ENCODE peak calls at places on chromosome 1, in five cellular contexts. R is HCT116, P is K562, L is GM12878, F is H1. X is an unnamed sample.

GRCh38 chr1:159940006-159940620 is 5.3 kb downstream of the IGSF9 start:
- DNase-seq in R (no peak), P (no peak), L (no peak), F (no peak), X (no peak)

GRCh38 chr1:26923711-26924110 is 2.2 kb downstream of the NUDC start:
- DNase-seq in R (no peak), P (no peak), L (no peak), F (no peak), X (no peak)

GRCh38 chr1:20551945-20552727 is at the start of gene FAM43B:
- DNase-seq in R (no peak), P (peak), L (no peak), F (peak), X (no peak)

GRCh38 chr1:245934409-245934808 is 572.7 kb downstream of the SMYD3 start:
- DNase-seq in R (no peak), P (no peak), L (no peak), F (no peak), X (no peak)

GRCh38 chr1:26181586-26182371 is 4.5 kb downstream of the CNKSR1 start:
- DNase-seq in R (no peak), P (no peak), L (no peak), F (no peak), X (no peak)

GRCh38 chr1:5505944-5506343 is 486.3 kb downstream of the NPHP4 start:
- DNase-seq in R (no peak), P (no peak), L (no peak), F (no peak), X (no peak)

GRCh38 chr1:156516821-156517220 is 16.2 kb upstream of the MEF2D start:
- DNase-seq in R (no peak), P (no peak), L (no peak), F (no peak), X (no peak)

GRCh38 chr1:94095112-94095637 is 25.8 kb downstream of the ABCA4 start:
- DNase-seq in R (no peak), P (no peak), L (no peak), F (no peak), X (no peak)

GRCh38 chr1:41240806-41241747 is 1.0 kb downstream of the SCMH1 start:
- DNase-seq in R (no peak), P (peak), L (no peak), F (peak), X (peak)

GRCh38 chr1:159594581-159594980 is 7.0 kb downstream of the APCS start:
- DNase-seq in R (no peak), P (no peak), L (no peak), F (no peak), X (no peak)

GRCh38 chr1:154488942-154489341 is 13.1 kb upstream of the TDRD10 start:
- DNase-seq in R (no peak), P (no peak), L (no peak), F (no peak), X (no peak)

GRCh38 chr1:35717911-35718476 is 690 bp downstream of the C1orf216 start:
- DNase-seq in R (peak), P (peak), L (no peak), F (peak), X (peak)

GRCh38 chr1:40736085-40736531 is 44.6 kb downstream of the NFYC start:
- DNase-seq in R (no peak), P (no peak), L (no peak), F (no peak), X (peak)

GRCh38 chr1:182646739-182647138 is 37.6 kb downstream of the RGS8 start:
- DNase-seq in R (no peak), P (no peak), L (no peak), F (no peak), X (no peak)

GRCh38 chr1:20725189-20726106 is 7.1 kb downstream of the SH2D5 start:
- DNase-seq in R (no peak), P (no peak), L (no peak), F (no peak), X (no peak)

GRCh38 chr1:175702079-175702795 is 41.2 kb downstream of the TNR start:
- DNase-seq in R (no peak), P (no peak), L (no peak), F (no peak), X (no peak)

GRCh38 chr1:170285027-170285426 is 139.3 kb downstream of the NTMT2 start:
- DNase-seq in R (no peak), P (no peak), L (no peak), F (no peak), X (no peak)

GRCh38 chr1:2583871-2584341 is 2.7 kb upstream of the PRXL2B start:
- DNase-seq in R (no peak), P (no peak), L (no peak), F (no peak), X (peak)

GRCh38 chr1:83077411-83077810 is 921.5 kb downstream of the TTLL7 start:
- DNase-seq in R (no peak), P (no peak), L (no peak), F (no peak), X (no peak)

GRCh38 chr1:54475357-54476230 is 69.4 kb upstream of the SSBP3 start:
- DNase-seq in R (no peak), P (no peak), L (no peak), F (peak), X (no peak)

GRCh38 chr1:35573198-35573775 is at the start of gene TFAP2E:
- DNase-seq in R (peak), P (no peak), L (no peak), F (peak), X (peak)

GRCh38 chr1:24351918-24352637 is 32.9 kb downstream of the GRHL3 start:
- DNase-seq in R (no peak), P (no peak), L (no peak), F (no peak), X (no peak)

GRCh38 chr1:29960156-29960755 is 723.9 kb downstream of the PTPRU start:
- DNase-seq in R (no peak), P (no peak), L (no peak), F (no peak), X (no peak)

GRCh38 chr1:167297222-167298214 is 76.8 kb downstream of the POU2F1 start:
- DNase-seq in R (no peak), P (no peak), L (no peak), F (no peak), X (no peak)

GRCh38 chr1:238487931-238488330 is 597.2 kb upstream of the ZP4 start:
- DNase-seq in R (no peak), P (no peak), L (no peak), F (no peak), X (no peak)

GRCh38 chr1:57839067-57839466 is 415.2 kb upstream of the DAB1 start:
- DNase-seq in R (no peak), P (no peak), L (no peak), F (no peak), X (no peak)

GRCh38 chr1:152869808-152870419 is 8.2 kb upstream of the SMCP start:
- DNase-seq in R (peak), P (peak), L (peak), F (peak), X (peak)

GRCh38 chr1:228014235-228014930 is 7.6 kb downstream of the WNT3A start:
- DNase-seq in R (no peak), P (peak), L (no peak), F (no peak), X (no peak)

GRCh38 chr1:24108334-24109165 is 3.4 kb downstream of the MYOM3 start:
- DNase-seq in R (peak), P (peak), L (no peak), F (no peak), X (no peak)

GRCh38 chr1:150015733-150016132 is 5.2 kb upstream of the OTUD7B start:
- DNase-seq in R (no peak), P (peak), L (no peak), F (no peak), X (no peak)

GRCh38 chr1:11046625-11047365 is at the start of gene MASP2:
- DNase-seq in R (no peak), P (no peak), L (no peak), F (no peak), X (no peak)

GRCh38 chr1:173454966-173455524 is 22.1 kb upstream of the PRDX6 start:
- DNase-seq in R (no peak), P (no peak), L (no peak), F (no peak), X (no peak)
- TF ChIP-seq JUND in R (no peak), P (no peak), L (no peak), F (no peak), X (no peak)

GRCh38 chr1:22866868-22867267 is 105.8 kb downstream of the LACTBL1 start:
- DNase-seq in R (no peak), P (no peak), L (no peak), F (no peak), X (no peak)

GRCh38 chr1:22868331-22868730 is 104.3 kb downstream of the LACTBL1 start:
- DNase-seq in R (no peak), P (no peak), L (no peak), F (no peak), X (no peak)

GRCh38 chr1:22869325-22869724 is 103.3 kb downstream of the LACTBL1 start:
- DNase-seq in R (no peak), P (no peak), L (no peak), F (no peak), X (no peak)

GRCh38 chr1:22872971-22873664 is 99.5 kb downstream of the LACTBL1 start:
- DNase-seq in R (no peak), P (no peak), L (no peak), F (no peak), X (no peak)

DNA sequence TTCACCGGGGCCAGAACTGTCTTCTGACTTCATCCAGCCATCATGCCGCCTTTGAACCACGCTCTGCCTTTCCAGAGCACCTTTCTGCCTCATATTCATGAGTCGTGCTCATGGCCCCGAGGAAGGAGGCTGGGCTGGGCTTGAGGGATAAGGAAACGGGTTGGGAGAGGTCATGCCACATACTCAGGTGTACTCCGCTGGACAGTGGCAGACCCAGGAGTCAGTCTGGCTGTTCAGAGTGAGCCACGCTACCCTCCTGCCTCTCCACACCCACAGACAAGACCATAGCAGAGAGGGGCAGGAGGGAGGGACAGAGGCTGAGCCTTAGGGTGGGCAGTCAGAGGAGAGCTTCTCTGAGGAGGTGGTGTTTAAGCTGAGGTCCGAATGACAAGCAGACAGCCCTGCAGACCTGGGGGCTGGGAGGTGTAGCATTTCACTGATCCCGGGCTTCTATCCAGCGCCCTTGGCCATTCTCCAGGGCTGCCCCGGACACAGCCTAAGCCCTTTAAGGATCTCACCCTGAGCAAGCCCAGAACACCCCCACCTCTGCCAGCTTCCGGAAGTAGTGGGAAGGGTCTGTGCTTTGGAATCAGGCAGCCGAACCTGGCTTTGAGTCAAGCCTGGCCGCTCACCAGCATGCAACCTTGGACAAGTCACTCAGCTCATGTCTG is 102.3 kb downstream of the LACTBL1 start:
- DNase-seq in R (no peak), P (no peak), L (no peak), F (no peak), X (no peak)
- TF ChIP-seq JUND in R (no peak), P (no peak), L (no peak), F (no peak), X (no peak)

GRCh38 chr1:47555307-47555706 is 117.5 kb downstream of the FOXD2 start:
- DNase-seq in R (peak), P (no peak), L (no peak), F (no peak), X (no peak)
- TF ChIP-seq JUND in R (peak), P (no peak), L (no peak), F (no peak), X (no peak)

GRCh38 chr1:8858112-8858668 is 20.3 kb downstream of the ENO1 start:
- DNase-seq in R (no peak), P (peak), L (no peak), F (no peak), X (no peak)

GRCh38 chr1:8860738-8861516 is 17.6 kb downstream of the ENO1 start:
- DNase-seq in R (no peak), P (no peak), L (no peak), F (no peak), X (no peak)

GRCh38 chr1:8858888-8859706 is 19.4 kb downstream of the ENO1 start:
- DNase-seq in R (no peak), P (peak), L (no peak), F (no peak), X (peak)

GRCh38 chr1:8854270-8854669 is 24.2 kb downstream of the ENO1 start:
- DNase-seq in R (no peak), P (no peak), L (no peak), F (no peak), X (no peak)

DNA sequence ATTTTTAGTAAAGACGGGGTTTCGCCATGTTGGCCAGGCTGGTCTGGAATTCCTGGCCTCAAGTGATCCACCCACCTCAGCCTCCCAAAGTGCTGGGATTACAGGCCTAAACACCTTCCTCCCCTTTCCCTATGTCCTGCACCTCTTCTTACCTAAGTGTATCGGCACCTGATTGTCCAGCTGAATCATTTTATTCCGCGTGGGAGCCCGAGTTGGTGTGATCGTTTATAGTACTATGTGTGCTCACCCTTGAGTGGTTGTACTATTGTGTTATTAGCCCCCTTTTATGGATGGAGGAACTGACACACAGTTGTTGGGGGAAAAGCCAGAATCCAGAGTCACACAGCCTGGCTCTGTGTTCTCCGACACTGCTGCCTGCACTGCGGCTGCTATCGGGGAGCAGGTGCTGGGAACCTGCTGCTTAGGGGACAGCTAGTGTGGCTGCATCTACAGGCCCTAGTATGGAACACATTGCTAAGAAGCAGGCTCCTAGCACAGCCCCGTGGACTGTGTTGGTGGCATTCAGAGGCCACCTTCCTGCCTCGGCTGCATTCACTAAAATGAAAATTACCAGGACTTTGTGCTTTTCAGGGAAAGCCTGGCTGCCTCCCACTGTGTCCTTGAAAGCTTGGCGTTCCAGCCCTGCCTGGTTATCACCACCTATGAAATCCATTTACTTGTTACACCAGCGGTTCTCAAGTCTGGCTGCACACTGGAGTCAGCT is 21.6 kb downstream of the ENO1 start:
- DNase-seq in R (no peak), P (no peak), L (no peak), F (no peak), X (no peak)
- TF ChIP-seq JUND in R (no peak), P (no peak), L (no peak), F (no peak), X (no peak)

GRCh38 chr1:8238141-8239038 is 79.5 kb upstream of the SLC45A1 start:
- DNase-seq in R (no peak), P (no peak), L (no peak), F (no peak), X (no peak)
- TF ChIP-seq JUND in R (no peak), P (no peak), L (no peak), F (no peak), X (no peak)

GRCh38 chr1:242162179-242162578 is 163.3 kb upstream of the MAP1LC3C start:
- DNase-seq in R (no peak), P (no peak), L (no peak), F (no peak), X (no peak)
- TF ChIP-seq JUND in R (no peak), P (no peak), L (no peak), F (no peak), X (no peak)

DNA sequence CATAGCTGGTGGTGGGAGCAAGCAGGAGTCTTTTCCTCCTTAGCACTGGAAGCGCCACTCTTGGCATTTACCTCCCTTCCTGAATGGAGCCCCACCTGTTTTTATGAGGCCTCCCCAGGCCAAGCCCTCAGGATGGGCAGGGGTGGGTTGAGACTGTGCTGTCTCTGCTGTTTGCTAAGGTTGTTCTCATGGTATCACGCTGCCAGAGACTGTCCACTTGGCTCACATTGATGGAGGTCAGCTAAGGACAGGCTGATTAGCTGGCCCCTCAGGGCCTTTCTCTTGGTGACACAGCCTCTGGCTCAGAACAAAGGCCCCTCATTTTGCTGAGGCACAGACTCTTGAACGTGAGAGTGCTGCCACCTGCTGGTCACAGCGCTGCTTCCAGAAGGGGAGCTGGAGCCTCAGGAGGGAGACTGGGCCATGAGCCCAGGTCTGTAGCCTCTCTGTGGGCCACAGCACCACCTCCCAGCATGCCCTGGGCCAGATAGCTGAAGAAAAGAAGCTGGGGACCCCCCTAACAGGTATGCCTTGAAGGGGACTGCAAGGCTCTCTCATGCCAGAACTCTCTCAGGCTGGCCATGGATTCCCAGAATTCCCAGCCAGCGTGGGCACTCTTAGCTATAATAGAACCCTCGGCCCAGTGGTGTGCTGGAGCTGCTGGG is 85.6 kb downstream of the CD58 start:
- DNase-seq in R (peak), P (peak), L (no peak), F (peak), X (peak)
- TF ChIP-seq JUND in R (no peak), P (peak), L (no peak), F (no peak), X (no peak)

GRCh38 chr1:100794719-100795645 is 75.4 kb downstream of the VCAM1 start:
- DNase-seq in R (no peak), P (peak), L (no peak), F (no peak), X (no peak)
- TF ChIP-seq JUND in R (no peak), P (peak), L (no peak), F (no peak), X (no peak)

GRCh38 chr1:97986041-97987005 is 65.5 kb upstream of the DPYD start:
- DNase-seq in R (no peak), P (no peak), L (no peak), F (no peak), X (peak)
- TF ChIP-seq JUND in R (no peak), P (no peak), L (no peak), F (no peak), X (no peak)

GRCh38 chr1:203871114-203871875 is 9.9 kb downstream of the SNRPE start:
- DNase-seq in R (peak), P (peak), L (no peak), F (no peak), X (peak)
- TF ChIP-seq JUND in R (no peak), P (peak), L (no peak), F (peak), X (no peak)

X was measured in T47D.